ENCODE peak calls at places on chromosomes 4 and X, in six cellular contexts. T is C1 segment of cervical spinal cord, I is heart left ventricle, F is posterior cingulate gyrus, C is globus pallidus, M is neuronal stem cell. A is an unnamed sample.

GRCh38 chrX:97021680-97022079 is 138.0 kb downstream of the RPA4 start:
- DNase-seq in T (no peak), I (no peak), M (no peak), C (no peak), F (no peak), A (no peak)

GRCh38 chr4:139986621-139987510 is 167.1 kb downstream of the MAML3 start:
- DNase-seq in T (no peak), C (no peak), I (no peak), M (no peak), F (no peak), A (no peak)

GRCh38 chr4:83552085-83552484 is 16.2 kb downstream of the GPAT3 start:
- DNase-seq in I (no peak), F (no peak), T (no peak), M (no peak), C (no peak), A (no peak)

GRCh38 chr4:83065268-83065667 is 30.3 kb downstream of the COPS4 start:
- DNase-seq in I (no peak), T (no peak), F (no peak), C (no peak), M (no peak), A (no peak)

GRCh38 chrX:110284159-110284558 is 33.7 kb downstream of the AMMECR1 start:
- DNase-seq in M (no peak), F (no peak), I (no peak), T (no peak), C (no peak), A (no peak)

GRCh38 chr4:6331018-6331417 is 61.4 kb downstream of the WFS1 start:
- DNase-seq in I (no peak), C (no peak), T (no peak), F (no peak), M (no peak), A (no peak)

GRCh38 chr4:23648846-23649596 is 240.8 kb downstream of the PPARGC1A start:
- DNase-seq in I (no peak), M (no peak), F (no peak), C (no peak), T (no peak), A (no peak)

GRCh38 chr4:80202784-80203553 is 5.7 kb downstream of the PRDM8 start:
- DNase-seq in C (no peak), I (no peak), F (no peak), M (no peak), T (no peak), A (no peak)

GRCh38 chr4:151147000-151147399 is 47.6 kb downstream of the RPS3A start:
- DNase-seq in T (no peak), C (no peak), F (no peak), M (no peak), I (no peak), A (no peak)

GRCh38 chr4:55475394-55476243 is 71.1 kb downstream of the CLOCK start:
- DNase-seq in M (no peak), T (no peak), C (no peak), F (no peak), I (no peak), A (no peak)

GRCh38 chr4:174764105-174764729 is 64.8 kb downstream of the GLRA3 start:
- DNase-seq in I (no peak), M (peak), T (no peak), C (peak), F (no peak), A (no peak)

GRCh38 chr4:139528377-139529005 is 27.5 kb downstream of the SETD7 start:
- DNase-seq in C (no peak), M (no peak), F (no peak), I (peak), T (no peak), A (peak)

GRCh38 chr4:156029691-156030090 is 76.0 kb upstream of the CTSO start:
- DNase-seq in C (no peak), F (no peak), I (no peak), T (no peak), M (no peak), A (no peak)

GRCh38 chr4:64158648-64159326 is 250.5 kb downstream of the TECRL start:
- DNase-seq in T (no peak), C (peak), I (peak), M (peak), F (peak), A (no peak)

GRCh38 chr4:122700178-122700725 is 32.3 kb upstream of the BBS12 start:
- DNase-seq in M (no peak), C (no peak), I (peak), T (no peak), F (no peak), A (no peak)

GRCh38 chr4:54233697-54234496 is 4.8 kb downstream of the PDGFRA start:
- DNase-seq in F (peak), C (peak), I (peak), M (peak), T (peak), A (peak)